ENCODE peak calls at places on chromosome 20, in ten cellular contexts. W is tibial artery, U is heart left ventricle, L is right lobe of liver, K is OCI-LY7, M is stomach, R is RWPE1, S is ascending aorta, T is PC-3, Y is colonic mucosa. B is an unnamed sample.

GRCh38 chr20:19081937-19082336 is 130.5 kb upstream of the SLC24A3 start:
- DNase-seq in W (no peak), K (no peak), M (no peak), U (no peak), Y (no peak), S (no peak), R (no peak), T (no peak), L (no peak), B (no peak)

GRCh38 chr20:64025101-64025825 is 10.7 kb upstream of the C20orf204 start:
- DNase-seq in Y (no peak), T (no peak), L (peak), R (no peak), W (no peak), M (no peak), U (no peak), K (no peak), S (no peak), B (no peak)

GRCh38 chr20:50130995-50131394 is 18.0 kb upstream of the UBE2V1 start:
- DNase-seq in M (no peak), T (no peak), S (peak), R (no peak), U (peak), Y (no peak), L (no peak), W (peak), K (no peak), B (no peak)

GRCh38 chr20:20711413-20711812 is 1.0 kb downstream of the RALGAPA2 start:
- DNase-seq in S (no peak), Y (peak), M (no peak), T (no peak), U (no peak), R (no peak), L (no peak), K (peak), W (no peak), B (no peak)

GRCh38 chr20:63087872-63088680 is 81.3 kb upstream of the BHLHE23 start:
- DNase-seq in W (peak), T (no peak), Y (no peak), M (no peak), U (peak), S (peak), R (no peak), L (peak), K (no peak), B (no peak)

GRCh38 chr20:19073584-19074198 is 138.8 kb upstream of the SLC24A3 start:
- DNase-seq in T (peak), R (no peak), M (no peak), W (no peak), K (peak), U (no peak), Y (no peak), S (no peak), L (no peak), B (no peak)

GRCh38 chr20:38109025-38109541 is 56.0 kb downstream of the TGM2 start:
- DNase-seq in U (peak), M (no peak), L (no peak), K (no peak), Y (peak), T (no peak), R (no peak), S (no peak), W (no peak), B (no peak)

GRCh38 chr20:50724851-50725721 is 6.3 kb upstream of the PARD6B start:
- DNase-seq in Y (peak), U (peak), W (peak), L (no peak), R (peak), M (peak), K (no peak), S (peak), T (peak), B (peak)

GRCh38 chr20:29300579-29301551 is 1956.6 kb upstream of the DEFB115 start:
- DNase-seq in L (no peak), U (peak), Y (no peak), T (no peak), W (no peak), R (no peak), K (no peak), M (no peak), S (no peak), B (no peak)

GRCh38 chr20:52959125-52959524 is 13.0 kb upstream of the TSHZ2 start:
- DNase-seq in L (no peak), R (no peak), S (no peak), U (no peak), K (peak), Y (no peak), M (no peak), T (no peak), W (no peak), B (peak)

GRCh38 chr20:61487346-61488022 is 235.4 kb downstream of the CDH4 start:
- DNase-seq in L (no peak), M (no peak), T (no peak), U (no peak), Y (no peak), K (no peak), R (no peak), W (no peak), S (no peak), B (no peak)

GRCh38 chr20:64083380-64084208 is 604 bp downstream of the LKAAEAR1 start:
- DNase-seq in K (peak), U (peak), S (peak), R (peak), T (peak), L (peak), W (no peak), Y (peak), M (peak), B (peak)

GRCh38 chr20:371755-372542 is 8.6 kb upstream of the TRIB3 start:
- DNase-seq in S (peak), Y (peak), K (no peak), L (peak), W (no peak), U (peak), T (peak), M (peak), R (peak), B (peak)

GRCh38 chr20:30985386-30985785 is 272.1 kb upstream of the DEFB115 start:
- DNase-seq in M (no peak), R (no peak), U (peak), W (no peak), S (no peak), Y (no peak), K (no peak), L (peak), T (no peak), B (no peak)

GRCh38 chr20:24577271-24577909 is 108.0 kb downstream of the SYNDIG1 start:
- DNase-seq in Y (no peak), K (no peak), R (no peak), L (no peak), T (peak), M (no peak), W (no peak), S (no peak), U (no peak), B (no peak)

GRCh38 chr20:50036703-50037102 is 53.9 kb downstream of the SNAI1 start:
- DNase-seq in U (no peak), L (no peak), R (no peak), T (no peak), K (no peak), S (no peak), M (no peak), Y (no peak), W (no peak), B (no peak)

GRCh38 chr20:25314497-25315417 is 66.9 kb downstream of the PYGB start:
- DNase-seq in M (peak), U (peak), T (no peak), S (peak), W (peak), R (no peak), Y (no peak), L (peak), K (no peak), B (no peak)

GRCh38 chr20:46905364-46906125 is 10.9 kb downstream of the EYA2 start:
- DNase-seq in W (no peak), M (no peak), L (no peak), K (no peak), U (no peak), T (peak), S (no peak), Y (no peak), R (no peak), B (no peak)

GRCh38 chr20:58988565-58988882 is 7.5 kb downstream of the NELFCD start:
- DNase-seq in S (no peak), M (peak), T (no peak), W (peak), U (no peak), K (no peak), L (no peak), R (no peak), Y (no peak), B (no peak)

GRCh38 chr20:23147964-23148720 is 62.0 kb upstream of the CD93 start:
- DNase-seq in K (no peak), U (no peak), Y (peak), W (peak), L (peak), S (peak), M (peak), R (no peak), T (peak), B (no peak)

GRCh38 chr20:37166867-37167266 is 12.3 kb upstream of the RPN2 start:
- DNase-seq in K (no peak), T (no peak), R (no peak), M (no peak), L (no peak), W (no peak), Y (no peak), U (no peak), S (no peak), B (no peak)

GRCh38 chr20:101975-102374 is 14.5 kb downstream of the DEFB125 start:
- DNase-seq in R (no peak), Y (no peak), S (no peak), U (no peak), L (no peak), W (no peak), M (no peak), K (no peak), T (no peak), B (no peak)

GRCh38 chr20:59938696-59939051 is 1.4 kb downstream of the PPP1R3D start:
- DNase-seq in L (no peak), K (no peak), M (no peak), R (no peak), U (no peak), Y (peak), S (no peak), W (no peak), T (peak), B (peak)

GRCh38 chr20:15379897-15380296 is 1042.5 kb upstream of the FLRT3 start:
- DNase-seq in K (no peak), L (no peak), S (no peak), U (no peak), Y (no peak), R (no peak), W (no peak), M (no peak), T (no peak), B (no peak)

GRCh38 chr20:62805365-62805710 is 703 bp downstream of the OGFR start:
- DNase-seq in R (no peak), U (no peak), M (no peak), K (peak), S (no peak), Y (peak), T (peak), L (no peak), W (no peak), B (peak)

GRCh38 chr20:63942250-63943006 is 13.8 kb downstream of the UCKL1 start:
- DNase-seq in L (peak), R (peak), U (peak), K (peak), S (no peak), W (peak), T (no peak), Y (peak), M (peak), B (no peak)

GRCh38 chr20:25863536-25864325 is 167.1 kb upstream of the ZNF337 start:
- DNase-seq in M (no peak), R (no peak), T (peak), S (no peak), Y (no peak), W (no peak), K (no peak), L (no peak), U (peak), B (no peak)

GRCh38 chr20:14959506-14960493 is 622.4 kb upstream of the FLRT3 start:
- DNase-seq in T (peak), K (no peak), L (no peak), Y (no peak), R (peak), M (no peak), S (no peak), W (no peak), U (no peak), B (no peak)

GRCh38 chr20:55584307-55584706 is 421.0 kb downstream of the CBLN4 start:
- DNase-seq in K (no peak), L (no peak), U (no peak), W (no peak), T (no peak), R (no peak), M (no peak), S (no peak), Y (no peak), B (no peak)

GRCh38 chr20:36202891-36203338 is 33.4 kb upstream of the AAR2 start:
- DNase-seq in T (peak), M (peak), W (peak), L (peak), R (peak), S (peak), Y (peak), U (peak), K (peak), B (peak)

GRCh38 chr20:36493013-36493800 is 48.1 kb upstream of the MYL9 start:
- DNase-seq in Y (peak), L (no peak), M (no peak), S (no peak), K (peak), W (no peak), T (peak), U (no peak), R (no peak), B (no peak)

GRCh38 chr20:46348231-46348803 is 40.0 kb upstream of the CDH22 start:
- DNase-seq in U (no peak), T (no peak), L (no peak), Y (no peak), K (no peak), W (no peak), R (no peak), M (no peak), S (no peak), B (peak)

GRCh38 chr20:38114353-38114791 is 50.7 kb downstream of the TGM2 start:
- DNase-seq in U (no peak), K (no peak), L (no peak), M (no peak), R (no peak), W (no peak), S (no peak), Y (no peak), T (peak), B (no peak)

GRCh38 chr20:3010985-3011723 is 32.3 kb upstream of the GNRH2 start:
- DNase-seq in S (no peak), L (no peak), K (no peak), W (no peak), Y (no peak), T (peak), R (no peak), M (no peak), U (no peak), B (no peak)

DNA sequence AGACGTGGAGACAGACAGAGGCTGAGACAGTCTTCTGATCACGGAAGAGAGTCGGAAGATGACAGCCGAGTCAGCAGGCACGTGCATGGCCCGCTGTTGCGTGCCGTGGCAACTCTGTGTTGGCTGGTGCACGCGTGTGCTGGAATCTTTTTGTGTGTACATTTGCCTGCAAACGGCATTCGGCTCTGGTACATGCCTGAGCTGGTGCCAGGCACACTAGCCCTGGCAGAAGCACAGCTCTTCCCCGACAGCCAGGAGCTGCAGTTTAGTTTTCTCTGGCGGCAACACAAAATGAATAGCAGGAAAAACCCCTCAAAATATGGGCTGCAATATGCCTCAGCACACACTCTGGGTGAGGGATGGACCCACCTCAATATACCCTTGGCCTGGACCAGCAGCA is 769 bp upstream of the PDYN start:
- DNase-seq in T (no peak), W (no peak), R (no peak), K (no peak), M (no peak), U (no peak), S (no peak), Y (no peak), L (no peak), B (no peak)
- H3K27ac ChIP-seq in T (no peak), W (no peak), R (no peak), K (no peak), M (no peak), U (no peak), S (no peak), Y (no peak), L (no peak), B (no peak)

GRCh38 chr20:17531537-17532025 is 402 bp upstream of the BFSP1 start:
- DNase-seq in S (no peak), T (no peak), W (no peak), K (no peak), Y (no peak), R (no peak), L (no peak), U (no peak), M (no peak), B (no peak)
- H3K27ac ChIP-seq in S (peak), T (peak), W (peak), K (no peak), Y (peak), R (peak), L (peak), U (peak), M (peak), B (peak)

GRCh38 chr20:32675223-32675975 is 1.7 kb upstream of the C20orf203 start:
- DNase-seq in L (no peak), W (no peak), M (no peak), K (no peak), R (no peak), S (no peak), T (no peak), U (no peak), Y (no peak), B (no peak)

GRCh38 chr20:32674362-32674789 is 635 bp upstream of the C20orf203 start:
- DNase-seq in L (no peak), M (peak), R (peak), U (no peak), K (peak), S (no peak), Y (peak), W (no peak), T (peak), B (peak)

GRCh38 chr20:32672315-32672981 is 1.3 kb downstream of the C20orf203 start:
- DNase-seq in U (no peak), T (no peak), R (no peak), L (no peak), W (no peak), K (peak), Y (no peak), M (no peak), S (no peak), B (no peak)

GRCh38 chr20:32670773-32671455 is 2.8 kb downstream of the C20orf203 start:
- DNase-seq in Y (no peak), M (no peak), T (no peak), S (no peak), R (no peak), L (no peak), U (no peak), W (no peak), K (peak), B (no peak)

GRCh38 chr20:32672982-32673727 is 586 bp downstream of the C20orf203 start:
- DNase-seq in Y (no peak), L (no peak), R (no peak), M (no peak), U (peak), W (no peak), T (no peak), S (no peak), K (peak), B (no peak)
- H3K27ac ChIP-seq in Y (no peak), L (no peak), R (no peak), M (no peak), U (no peak), W (no peak), T (no peak), S (no peak), K (peak), B (no peak)

DNA sequence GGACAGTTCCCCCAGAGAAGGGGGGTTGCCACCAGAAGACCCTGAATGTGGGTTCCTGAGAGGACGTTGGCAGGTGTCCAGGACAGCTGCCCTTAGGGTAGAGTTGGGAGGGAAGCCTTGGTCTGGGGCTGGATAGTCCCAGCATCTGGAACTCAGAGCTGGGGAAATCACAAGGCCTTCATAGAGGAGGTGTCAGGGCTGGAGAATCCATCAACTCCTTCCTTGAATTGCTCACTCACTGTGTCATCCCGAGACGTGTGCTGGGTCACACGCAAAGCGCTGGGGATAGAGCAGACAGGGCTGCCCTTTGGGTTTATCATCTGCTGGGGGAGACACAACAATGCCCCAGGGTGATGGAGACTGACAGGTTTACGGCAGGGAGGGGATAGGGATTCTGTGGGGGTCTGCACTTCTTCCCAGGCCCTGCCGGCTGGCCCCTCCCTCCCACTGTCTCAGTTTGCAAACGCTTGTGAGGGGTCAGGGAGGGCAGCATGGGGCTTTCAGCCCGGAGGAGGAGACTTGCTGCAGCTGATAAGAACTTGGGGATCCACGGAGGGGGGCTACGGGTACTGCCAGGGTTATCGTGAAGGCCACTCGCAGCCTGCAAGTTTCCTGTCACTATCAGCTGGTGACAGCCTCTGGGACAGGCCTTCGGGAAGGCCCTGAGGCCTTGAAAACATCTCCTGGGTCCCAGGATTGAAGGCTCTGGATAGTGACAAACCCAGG is 18.6 kb downstream of the RBM38 start:
- DNase-seq in R (no peak), S (no peak), M (no peak), K (no peak), Y (no peak), W (no peak), T (no peak), U (no peak), L (no peak), B (no peak)
- H3K27ac ChIP-seq in R (no peak), S (no peak), M (peak), K (no peak), Y (no peak), W (no peak), T (no peak), U (peak), L (no peak), B (no peak)

GRCh38 chr20:40657526-40657925 is 31.5 kb downstream of the MAFB start:
- DNase-seq in T (no peak), Y (no peak), S (no peak), M (no peak), K (no peak), U (no peak), W (no peak), R (no peak), L (no peak), B (no peak)
- H3K27ac ChIP-seq in T (no peak), Y (no peak), S (no peak), M (no peak), K (no peak), U (no peak), W (no peak), R (no peak), L (no peak), B (no peak)

GRCh38 chr20:9022361-9022760 is 46.5 kb upstream of the PLCB4 start:
- DNase-seq in T (no peak), R (no peak), K (no peak), U (no peak), S (no peak), M (no peak), L (no peak), W (no peak), Y (no peak), B (no peak)
- H3K27ac ChIP-seq in T (no peak), R (no peak), K (no peak), U (no peak), S (no peak), M (no peak), L (no peak), W (no peak), Y (no peak), B (no peak)

DNA sequence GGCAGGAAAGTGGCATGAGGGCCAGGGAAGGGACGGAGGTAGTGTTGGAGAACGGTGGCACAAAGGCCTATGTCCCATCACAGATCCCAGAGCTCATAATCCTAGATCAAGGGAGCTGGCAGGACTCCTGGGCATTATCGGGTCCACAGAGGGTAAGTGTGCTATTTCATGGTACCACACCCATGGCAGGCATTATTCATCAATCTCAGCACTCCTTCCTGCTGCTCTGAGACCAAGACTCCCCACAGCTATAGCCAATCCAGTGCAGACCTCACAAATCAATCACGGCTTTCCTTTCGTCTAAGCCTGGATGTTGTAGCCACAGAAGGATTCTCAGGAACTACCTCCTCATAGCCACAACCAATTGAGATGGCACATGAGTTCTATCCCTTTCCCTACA is 187.9 kb downstream of the PREX1 start:
- DNase-seq in R (no peak), T (no peak), M (no peak), W (no peak), U (no peak), Y (no peak), L (no peak), S (no peak), K (no peak), B (no peak)
- H3K27ac ChIP-seq in R (no peak), T (no peak), M (no peak), W (no peak), U (no peak), Y (no peak), L (no peak), S (no peak), K (no peak), B (no peak)

GRCh38 chr20:34791289-34792020 is 34.0 kb downstream of the NCOA6 start:
- DNase-seq in Y (no peak), L (no peak), K (no peak), S (peak), U (no peak), W (no peak), R (no peak), T (peak), M (no peak), B (no peak)
- H3K27ac ChIP-seq in Y (no peak), L (no peak), K (no peak), S (peak), U (peak), W (no peak), R (no peak), T (no peak), M (peak), B (no peak)

B was measured in body of pancreas.